ENCODE peak calls at places on chromosome 11, in eight cellular contexts. One of them, this sample, is unnamed.

GRCh38 chr11:77879218-77879617 is 58.3 kb downstream of the AAMDC start:
- DNase-seq in type B pancreatic cell: no peak
- DNase-seq in psoas muscle: peak
- DNase-seq in HFFc6: no peak
- DNase-seq in NCI-H460: no peak
- DNase-seq in NCI-H2029: no peak
- DNase-seq in NCI-H1105: peak
- DNase-seq in tibial nerve: peak
- DNase-seq in this sample: no peak

GRCh38 chr11:113668255-113668654 is 37.9 kb downstream of the TMPRSS5 start:
- DNase-seq in type B pancreatic cell: no peak
- DNase-seq in psoas muscle: no peak
- DNase-seq in HFFc6: no peak
- DNase-seq in NCI-H460: no peak
- DNase-seq in NCI-H2029: no peak
- DNase-seq in NCI-H1105: no peak
- DNase-seq in tibial nerve: no peak
- DNase-seq in this sample: no peak

GRCh38 chr11:65903068-65903481 is 2.9 kb upstream of the FOSL1 start:
- DNase-seq in type B pancreatic cell: no peak
- DNase-seq in psoas muscle: no peak
- DNase-seq in HFFc6: peak
- DNase-seq in NCI-H460: no peak
- DNase-seq in NCI-H2029: no peak
- DNase-seq in NCI-H1105: no peak
- DNase-seq in tibial nerve: no peak
- DNase-seq in this sample: no peak

GRCh38 chr11:32385998-32386397 is 49.3 kb downstream of the WT1 start:
- DNase-seq in type B pancreatic cell: no peak
- DNase-seq in psoas muscle: no peak
- DNase-seq in HFFc6: peak
- DNase-seq in NCI-H460: peak
- DNase-seq in NCI-H2029: no peak
- DNase-seq in NCI-H1105: no peak
- DNase-seq in tibial nerve: no peak
- DNase-seq in this sample: no peak

GRCh38 chr11:114232400-114233070 is 63.7 kb upstream of the NNMT start:
- DNase-seq in type B pancreatic cell: no peak
- DNase-seq in psoas muscle: no peak
- DNase-seq in HFFc6: no peak
- DNase-seq in NCI-H460: no peak
- DNase-seq in NCI-H2029: no peak
- DNase-seq in NCI-H1105: no peak
- DNase-seq in tibial nerve: no peak
- DNase-seq in this sample: no peak

GRCh38 chr11:100631316-100631715 is 55.8 kb upstream of the ARHGAP42 start:
- DNase-seq in type B pancreatic cell: no peak
- DNase-seq in psoas muscle: no peak
- DNase-seq in HFFc6: no peak
- DNase-seq in NCI-H460: no peak
- DNase-seq in NCI-H2029: no peak
- DNase-seq in NCI-H1105: no peak
- DNase-seq in tibial nerve: no peak
- DNase-seq in this sample: no peak

GRCh38 chr11:48036466-48036865 is 56.1 kb downstream of the PTPRJ start:
- DNase-seq in type B pancreatic cell: no peak
- DNase-seq in psoas muscle: no peak
- DNase-seq in HFFc6: no peak
- DNase-seq in NCI-H460: no peak
- DNase-seq in NCI-H2029: no peak
- DNase-seq in NCI-H1105: no peak
- DNase-seq in tibial nerve: no peak
- DNase-seq in this sample: no peak

GRCh38 chr11:112499153-112499907 is 238.7 kb upstream of the PLET1 start:
- DNase-seq in type B pancreatic cell: no peak
- DNase-seq in psoas muscle: no peak
- DNase-seq in HFFc6: no peak
- DNase-seq in NCI-H460: no peak
- DNase-seq in NCI-H2029: no peak
- DNase-seq in NCI-H1105: no peak
- DNase-seq in tibial nerve: no peak
- DNase-seq in this sample: no peak

GRCh38 chr11:120558754-120559431 is 47.3 kb downstream of the GRIK4 start:
- DNase-seq in type B pancreatic cell: no peak
- DNase-seq in psoas muscle: no peak
- DNase-seq in HFFc6: no peak
- DNase-seq in NCI-H460: no peak
- DNase-seq in NCI-H2029: peak
- DNase-seq in NCI-H1105: no peak
- DNase-seq in tibial nerve: no peak
- DNase-seq in this sample: no peak

GRCh38 chr11:35065566-35065965 is 73.4 kb upstream of the CD44 start:
- DNase-seq in type B pancreatic cell: no peak
- DNase-seq in psoas muscle: no peak
- DNase-seq in HFFc6: peak
- DNase-seq in NCI-H460: no peak
- DNase-seq in NCI-H2029: no peak
- DNase-seq in NCI-H1105: no peak
- DNase-seq in tibial nerve: no peak
- DNase-seq in this sample: no peak

GRCh38 chr11:100632970-100633452 is 54.1 kb upstream of the ARHGAP42 start:
- DNase-seq in type B pancreatic cell: no peak
- DNase-seq in psoas muscle: peak
- DNase-seq in HFFc6: no peak
- DNase-seq in NCI-H460: no peak
- DNase-seq in NCI-H2029: peak
- DNase-seq in NCI-H1105: peak
- DNase-seq in tibial nerve: peak
- DNase-seq in this sample: no peak

GRCh38 chr11:58579192-58580129 is 598 bp downstream of the ZFP91 start:
- DNase-seq in type B pancreatic cell: peak
- DNase-seq in psoas muscle: peak
- DNase-seq in HFFc6: peak
- DNase-seq in NCI-H460: peak
- DNase-seq in NCI-H2029: peak
- DNase-seq in NCI-H1105: peak
- DNase-seq in tibial nerve: peak
- DNase-seq in this sample: peak

GRCh38 chr11:100691886-100692285 is 4.8 kb downstream of the ARHGAP42 start:
- DNase-seq in type B pancreatic cell: no peak
- DNase-seq in psoas muscle: no peak
- DNase-seq in HFFc6: no peak
- DNase-seq in NCI-H460: no peak
- DNase-seq in NCI-H2029: no peak
- DNase-seq in NCI-H1105: no peak
- DNase-seq in tibial nerve: no peak
- DNase-seq in this sample: no peak

GRCh38 chr11:46047520-46047919 is 73.7 kb downstream of the PHF21A start:
- DNase-seq in type B pancreatic cell: no peak
- DNase-seq in psoas muscle: no peak
- DNase-seq in HFFc6: no peak
- DNase-seq in NCI-H460: no peak
- DNase-seq in NCI-H2029: no peak
- DNase-seq in NCI-H1105: no peak
- DNase-seq in tibial nerve: no peak
- DNase-seq in this sample: no peak

GRCh38 chr11:17221968-17222367 is 14.2 kb upstream of the PIK3C2A start:
- DNase-seq in type B pancreatic cell: no peak
- DNase-seq in psoas muscle: no peak
- DNase-seq in HFFc6: peak
- DNase-seq in NCI-H460: no peak
- DNase-seq in NCI-H2029: no peak
- DNase-seq in NCI-H1105: no peak
- DNase-seq in tibial nerve: no peak
- DNase-seq in this sample: no peak

GRCh38 chr11:80349986-80350385 is 909.2 kb upstream of the TENM4 start:
- DNase-seq in type B pancreatic cell: no peak
- DNase-seq in psoas muscle: no peak
- DNase-seq in HFFc6: no peak
- DNase-seq in NCI-H460: no peak
- DNase-seq in NCI-H2029: no peak
- DNase-seq in NCI-H1105: no peak
- DNase-seq in tibial nerve: no peak
- DNase-seq in this sample: no peak